ENCODE peak calls at places on chromosomes 3 and 15, in six cellular contexts. W is heart left ventricle, U is brain microvascular endothelial cell, R is neural crest cell, E is AG09319, F is K562. Y is an unnamed sample.

GRCh38 chr3:188683032-188683491 is 488.7 kb upstream of the TPRG1 start:
- DNase-seq in W (peak; percentile 51), R (no peak), F (no peak), U (peak; percentile 92), E (no peak), Y (no peak)

GRCh38 chr15:58396181-58396580 is 35.6 kb upstream of the LIPC start:
- DNase-seq in R (no peak), W (no peak), F (no peak), U (peak; percentile 76), E (peak; percentile 83), Y (no peak)

GRCh38 chr3:195257454-195258448 is 13.2 kb downstream of the XXYLT1 start:
- DNase-seq in R (no peak), E (no peak), W (no peak), F (no peak), U (no peak), Y (no peak)

GRCh38 chr3:194148383-194148782 is 12.4 kb downstream of the HES1 start:
- DNase-seq in U (peak; percentile 56), R (no peak), E (no peak), W (peak; percentile 43), F (no peak), Y (no peak)

GRCh38 chr3:31255007-31255603 is 277.6 kb upstream of the STT3B start:
- DNase-seq in W (no peak), U (no peak), F (no peak), R (no peak), E (no peak), Y (no peak)

GRCh38 chr15:89665449-89666146 is 10.3 kb upstream of the KIF7 start:
- DNase-seq in W (peak; percentile 76), E (no peak), R (peak; percentile 53), U (peak; percentile 16), F (no peak), Y (peak; percentile 70)

GRCh38 chr15:51307325-51307724 is 31.1 kb downstream of the CYP19A1 start:
- DNase-seq in U (no peak), E (no peak), F (no peak), R (no peak), W (no peak), Y (no peak)

GRCh38 chr3:118990818-118991560 is 43.7 kb downstream of the IGSF11 start:
- DNase-seq in R (no peak), E (no peak), F (no peak), W (no peak), U (no peak), Y (no peak)

GRCh38 chr15:90869601-90870353 is 1.4 kb downstream of the FURIN start:
- DNase-seq in F (peak; percentile 93), R (peak; percentile 29), W (peak; percentile 92), E (no peak), U (peak; percentile 85), Y (peak; percentile 83)

GRCh38 chr3:37237252-37237651 is 62.9 kb upstream of the LRRFIP2 start:
- DNase-seq in F (peak; percentile 61), E (no peak), W (no peak), R (no peak), U (peak; percentile 43), Y (no peak)

GRCh38 chr15:43903864-43904290 is 77.1 kb downstream of the WDR76 start:
- DNase-seq in R (peak; percentile 89), W (peak; percentile 37), U (peak; percentile 52), F (peak; percentile 82), E (no peak), Y (no peak)

GRCh38 chr3:46107682-46108081 is 80.4 kb upstream of the XCR1 start:
- DNase-seq in E (no peak), W (no peak), U (no peak), F (no peak), R (no peak), Y (no peak)

GRCh38 chr3:38988955-38989354 is 62.8 kb downstream of the SCN11A start:
- DNase-seq in R (no peak), E (no peak), F (no peak), W (no peak), U (no peak), Y (no peak)

GRCh38 chr3:23669541-23670255 is 136.1 kb upstream of the UBE2E1 start:
- DNase-seq in W (no peak), E (no peak), R (no peak), U (no peak), F (no peak), Y (no peak)

GRCh38 chr15:74157868-74158827 is 15.4 kb upstream of the ISLR start:
- DNase-seq in W (no peak), R (no peak), U (no peak), F (no peak), E (no peak), Y (no peak)

GRCh38 chr3:16071246-16071645 is 103.2 kb upstream of the GALNT15 start:
- DNase-seq in U (no peak), R (no peak), F (no peak), E (no peak), W (no peak), Y (no peak)

GRCh38 chr3:29363110-29363509 is 82.2 kb downstream of the RBMS3 start:
- DNase-seq in W (no peak), U (no peak), E (no peak), F (no peak), R (no peak), Y (no peak)

GRCh38 chr15:88630141-88630721 is 8.6 kb upstream of the ISG20 start:
- DNase-seq in R (no peak), F (no peak), U (no peak), E (no peak), W (peak; percentile 41), Y (no peak)

GRCh38 chr15:85414495-85414894 is 34.1 kb downstream of the AKAP13 start:
- DNase-seq in W (no peak), F (no peak), U (no peak), R (no peak), E (no peak), Y (no peak)
- TF ChIP-seq CTCF in W (no peak), F (no peak), U (no peak), R (no peak), E (peak; percentile 16), Y (peak; percentile 33)

DNA sequence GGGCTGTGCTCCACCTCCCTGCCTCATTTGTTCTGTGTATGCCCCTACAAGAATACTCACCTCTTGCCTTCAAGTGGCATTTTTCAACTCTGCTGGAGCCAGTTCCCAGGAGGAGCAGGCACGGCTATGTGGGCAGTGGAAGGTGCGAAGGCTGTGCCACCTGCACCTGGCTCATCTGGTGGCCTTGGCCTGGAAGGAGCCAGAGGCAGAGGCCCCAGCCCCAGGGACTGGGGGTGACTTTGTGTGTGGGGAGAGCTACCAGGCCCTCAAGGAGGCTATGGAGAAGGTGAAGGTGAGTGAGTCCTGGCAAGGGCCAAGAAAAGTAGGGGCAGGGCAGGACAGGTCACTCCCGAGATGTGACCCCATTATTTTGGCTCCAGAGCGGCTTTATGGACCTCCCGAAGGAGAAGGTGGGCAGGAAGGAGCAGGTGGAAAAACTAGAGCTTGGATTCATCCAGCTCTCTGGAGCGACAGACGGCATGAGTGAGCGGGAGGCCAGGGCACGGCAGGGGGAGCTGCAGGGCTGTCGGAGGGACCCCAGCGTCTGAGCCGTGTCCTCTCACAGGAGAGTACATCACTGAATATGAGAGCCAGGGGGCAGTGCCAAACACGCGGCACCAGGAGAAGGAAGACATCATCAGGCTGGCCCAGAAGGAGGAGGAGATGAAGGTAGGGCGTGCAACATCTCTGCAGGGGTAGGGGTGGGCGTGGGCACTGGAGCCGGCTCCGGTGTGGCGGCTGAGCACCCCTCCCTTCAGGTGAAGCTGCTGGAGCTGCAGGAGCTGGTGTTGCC is 57.3 kb upstream of the UBE2Q2 start:
- DNase-seq in U (no peak), R (peak; percentile 50), E (no peak), W (no peak), F (peak; percentile 59), Y (no peak)
- TF ChIP-seq CTCF in U (peak; percentile 49), R (peak; percentile 36), E (peak; percentile 16), W (no peak), F (peak; percentile 72), Y (peak; percentile 23)

GRCh38 chr15:64009241-64009640 is 37.0 kb downstream of the DAPK2 start:
- DNase-seq in R (no peak), E (no peak), F (no peak), U (no peak), W (peak; percentile 67), Y (peak; percentile 57)

GRCh38 chr15:64013179-64014043 is 32.9 kb downstream of the DAPK2 start:
- DNase-seq in W (no peak), F (no peak), E (no peak), R (no peak), U (no peak), Y (no peak)

GRCh38 chr15:64009798-64010241 is 36.5 kb downstream of the DAPK2 start:
- DNase-seq in F (no peak), U (peak; percentile 22), W (no peak), R (no peak), E (no peak), Y (no peak)

GRCh38 chr15:64008177-64008576 is 38.1 kb downstream of the DAPK2 start:
- DNase-seq in R (no peak), F (no peak), W (no peak), U (no peak), E (no peak), Y (no peak)

DNA sequence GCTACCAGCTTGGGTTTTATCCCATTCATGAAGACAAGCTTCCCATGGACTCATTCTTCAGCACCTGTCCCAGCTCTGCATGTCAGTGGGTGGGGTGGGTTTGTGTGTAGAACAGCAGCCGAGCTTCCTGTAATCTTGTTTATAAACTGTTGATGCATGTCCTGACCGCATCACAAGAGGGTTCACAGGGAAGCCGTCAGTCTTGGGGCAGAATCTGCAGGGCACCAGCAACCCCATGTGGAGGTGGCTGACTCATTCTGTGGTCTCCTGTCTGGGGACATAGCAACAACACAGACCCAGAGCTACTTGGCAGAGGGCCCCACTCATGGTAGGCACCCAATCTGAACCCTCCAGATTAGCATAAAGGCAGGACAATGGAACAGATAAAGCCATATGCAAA is 35.6 kb downstream of the DAPK2 start:
- DNase-seq in W (peak; percentile 76), F (peak; percentile 62), U (peak; percentile 96), R (no peak), E (peak; percentile 34), Y (peak; percentile 63)
- TF ChIP-seq CTCF in W (no peak), F (no peak), U (no peak), R (no peak), E (no peak), Y (no peak)

DNA sequence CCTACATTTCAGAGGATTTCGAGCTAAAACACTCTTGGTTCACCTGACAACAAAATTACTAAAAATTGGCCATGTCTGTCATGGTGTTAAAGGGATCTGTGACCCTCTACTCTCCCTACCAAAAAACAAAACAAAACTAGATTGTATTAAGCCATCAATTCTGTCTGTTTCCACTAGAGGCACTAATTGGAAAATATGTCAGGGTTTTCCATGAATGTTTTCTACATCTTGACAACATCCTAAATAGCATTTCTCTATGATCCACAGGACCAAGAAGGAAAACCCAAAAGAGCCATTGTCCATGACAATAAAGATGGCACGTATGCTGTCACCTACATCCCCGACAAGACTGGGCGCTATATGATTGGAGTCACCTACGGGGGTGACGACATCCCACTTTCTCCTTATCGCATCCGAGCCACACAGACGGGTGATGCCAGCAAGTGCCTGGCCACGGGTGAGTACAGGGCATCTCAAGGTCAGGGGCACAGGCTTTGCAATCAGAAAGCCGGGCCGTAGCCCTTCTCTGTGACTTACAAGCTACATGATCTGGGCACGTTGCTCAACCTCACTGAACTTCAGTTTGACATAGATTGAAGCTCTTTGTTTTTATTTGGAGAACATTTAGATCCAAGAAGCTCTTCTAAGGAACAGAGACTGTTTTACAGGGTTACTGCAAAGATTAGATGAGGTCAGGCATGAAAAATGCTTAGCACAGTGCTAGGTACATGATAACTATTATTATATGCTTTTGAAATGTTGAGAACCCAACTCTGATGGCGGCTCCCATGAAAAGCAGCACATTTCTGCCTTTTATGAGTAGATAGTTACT is 74.8 kb downstream of the DNASE1L3 start:
- DNase-seq in U (no peak), F (no peak), W (peak; percentile 86), E (no peak), R (no peak), Y (peak; percentile 42)
- TF ChIP-seq CTCF in U (no peak), F (peak; percentile 30), W (peak; percentile 15), E (peak; percentile 30), R (peak; percentile 53), Y (peak; percentile 52)